ENCODE peak calls at places on chromosomes 1 and 21, in ten cellular contexts. One of them, this sample, is unnamed.
A peak's percentile ranks its signal among the peaks of the same experiment; 100 is the strongest.

GRCh38 chr1:169866577-169866976 is 27.1 kb downstream of the SCYL3 start:
- DNase-seq in PC-9: no peak
- DNase-seq in MCF 10A: no peak
- DNase-seq in cardiac fibroblast: no peak
- DNase-seq in glutamatergic neuron: no peak
- DNase-seq in astrocyte of the cerebellum: no peak
- DNase-seq in AG10803: no peak
- DNase-seq in left ventricle myocardium inferior: no peak
- DNase-seq in Panc1: no peak
- DNase-seq in AG04449: no peak
- DNase-seq in this sample: no peak

GRCh38 chr1:65524931-65525296 is 104.4 kb downstream of the LEPR start:
- DNase-seq in cardiac fibroblast: no peak
- DNase-seq in Panc1: no peak
- DNase-seq in astrocyte of the cerebellum: no peak
- DNase-seq in AG04449: no peak
- DNase-seq in glutamatergic neuron: no peak
- DNase-seq in MCF 10A: no peak
- DNase-seq in PC-9: no peak
- DNase-seq in AG10803: no peak
- DNase-seq in left ventricle myocardium inferior: no peak
- DNase-seq in this sample: no peak

GRCh38 chr1:88333301-88333700 is 350.8 kb upstream of the PKN2 start:
- DNase-seq in PC-9: no peak
- DNase-seq in MCF 10A: no peak
- DNase-seq in glutamatergic neuron: no peak
- DNase-seq in AG10803: no peak
- DNase-seq in Panc1: no peak
- DNase-seq in astrocyte of the cerebellum: no peak
- DNase-seq in AG04449: no peak
- DNase-seq in left ventricle myocardium inferior: no peak
- DNase-seq in cardiac fibroblast: no peak
- DNase-seq in this sample: no peak

GRCh38 chr1:178065250-178065649 is 28.7 kb upstream of the RASAL2 start:
- DNase-seq in PC-9: no peak
- DNase-seq in cardiac fibroblast: no peak
- DNase-seq in AG10803: no peak
- DNase-seq in MCF 10A: no peak
- DNase-seq in astrocyte of the cerebellum: no peak
- DNase-seq in AG04449: no peak
- DNase-seq in left ventricle myocardium inferior: no peak
- DNase-seq in Panc1: no peak
- DNase-seq in glutamatergic neuron: no peak
- DNase-seq in this sample: no peak

GRCh38 chr1:25503551-25504426 is 39.6 kb upstream of the LDLRAP1 start:
- DNase-seq in PC-9: peak; percentile 76
- DNase-seq in glutamatergic neuron: peak; percentile 54
- DNase-seq in left ventricle myocardium inferior: peak; percentile 52
- DNase-seq in AG04449: no peak
- DNase-seq in cardiac fibroblast: peak; percentile 31
- DNase-seq in MCF 10A: peak; percentile 44
- DNase-seq in Panc1: peak; percentile 10
- DNase-seq in AG10803: peak; percentile 26
- DNase-seq in astrocyte of the cerebellum: no peak
- DNase-seq in this sample: no peak

GRCh38 chr1:109883248-109883955 is 27.2 kb upstream of the CSF1 start:
- DNase-seq in left ventricle myocardium inferior: peak; percentile 56
- DNase-seq in MCF 10A: no peak
- DNase-seq in AG10803: no peak
- DNase-seq in AG04449: no peak
- DNase-seq in astrocyte of the cerebellum: no peak
- DNase-seq in glutamatergic neuron: no peak
- DNase-seq in PC-9: no peak
- DNase-seq in Panc1: no peak
- DNase-seq in cardiac fibroblast: no peak
- DNase-seq in this sample: no peak

GRCh38 chr21:44759628-44760285 is 41.9 kb downstream of the UBE2G2 start:
- DNase-seq in AG10803: no peak
- DNase-seq in AG04449: no peak
- DNase-seq in astrocyte of the cerebellum: no peak
- DNase-seq in left ventricle myocardium inferior: no peak
- DNase-seq in PC-9: no peak
- DNase-seq in cardiac fibroblast: no peak
- DNase-seq in MCF 10A: no peak
- DNase-seq in Panc1: no peak
- DNase-seq in glutamatergic neuron: no peak
- DNase-seq in this sample: no peak

GRCh38 chr1:110800079-110800478 is 72.9 kb upstream of the CD53 start:
- DNase-seq in left ventricle myocardium inferior: no peak
- DNase-seq in AG10803: no peak
- DNase-seq in glutamatergic neuron: no peak
- DNase-seq in AG04449: no peak
- DNase-seq in Panc1: no peak
- DNase-seq in PC-9: no peak
- DNase-seq in MCF 10A: no peak
- DNase-seq in astrocyte of the cerebellum: no peak
- DNase-seq in cardiac fibroblast: no peak
- DNase-seq in this sample: no peak

GRCh38 chr1:18849252-18849651 is 10.2 kb downstream of the TAS1R2 start:
- DNase-seq in MCF 10A: no peak
- DNase-seq in PC-9: no peak
- DNase-seq in glutamatergic neuron: no peak
- DNase-seq in AG10803: no peak
- DNase-seq in left ventricle myocardium inferior: no peak
- DNase-seq in AG04449: no peak
- DNase-seq in Panc1: no peak
- DNase-seq in astrocyte of the cerebellum: no peak
- DNase-seq in cardiac fibroblast: no peak
- DNase-seq in this sample: no peak

GRCh38 chr1:232868793-232869491 is 63.7 kb downstream of the MAP10 start:
- DNase-seq in AG04449: peak; percentile 74
- DNase-seq in glutamatergic neuron: no peak
- DNase-seq in PC-9: peak; percentile 1
- DNase-seq in cardiac fibroblast: peak; percentile 82
- DNase-seq in Panc1: no peak
- DNase-seq in AG10803: peak; percentile 96
- DNase-seq in astrocyte of the cerebellum: peak; percentile 96
- DNase-seq in MCF 10A: peak; percentile 100
- DNase-seq in left ventricle myocardium inferior: no peak
- DNase-seq in this sample: no peak

GRCh38 chr1:6329851-6330250 is 63.7 kb downstream of the ACOT7 start:
- DNase-seq in Panc1: no peak
- DNase-seq in glutamatergic neuron: no peak
- DNase-seq in AG04449: no peak
- DNase-seq in astrocyte of the cerebellum: no peak
- DNase-seq in PC-9: no peak
- DNase-seq in cardiac fibroblast: peak; percentile 39
- DNase-seq in MCF 10A: no peak
- DNase-seq in left ventricle myocardium inferior: no peak
- DNase-seq in AG10803: peak; percentile 71
- DNase-seq in this sample: no peak

GRCh38 chr1:31111290-31111951 is 45.9 kb upstream of the PUM1 start:
- DNase-seq in left ventricle myocardium inferior: peak; percentile 49
- DNase-seq in astrocyte of the cerebellum: peak; percentile 41
- DNase-seq in AG04449: no peak
- DNase-seq in glutamatergic neuron: no peak
- DNase-seq in AG10803: peak; percentile 77
- DNase-seq in PC-9: peak; percentile 60
- DNase-seq in Panc1: no peak
- DNase-seq in cardiac fibroblast: peak; percentile 83
- DNase-seq in MCF 10A: peak; percentile 72
- DNase-seq in this sample: no peak

GRCh38 chr1:154856049-154856448 is 14.0 kb downstream of the KCNN3 start:
- DNase-seq in astrocyte of the cerebellum: no peak
- DNase-seq in AG10803: no peak
- DNase-seq in left ventricle myocardium inferior: no peak
- DNase-seq in Panc1: no peak
- DNase-seq in AG04449: no peak
- DNase-seq in PC-9: no peak
- DNase-seq in cardiac fibroblast: no peak
- DNase-seq in glutamatergic neuron: peak; percentile 62
- DNase-seq in MCF 10A: no peak
- DNase-seq in this sample: no peak

GRCh38 chr21:16942703-16943102 is 570.1 kb upstream of the CXADR start:
- DNase-seq in left ventricle myocardium inferior: no peak
- DNase-seq in astrocyte of the cerebellum: peak; percentile 16
- DNase-seq in PC-9: no peak
- DNase-seq in cardiac fibroblast: peak; percentile 27
- DNase-seq in Panc1: no peak
- DNase-seq in MCF 10A: peak; percentile 54
- DNase-seq in glutamatergic neuron: no peak
- DNase-seq in AG10803: no peak
- DNase-seq in AG04449: no peak
- DNase-seq in this sample: no peak
- TF ChIP-seq CTCF in left ventricle myocardium inferior: peak; percentile 23
- TF ChIP-seq CTCF in astrocyte of the cerebellum: peak; percentile 62
- TF ChIP-seq CTCF in PC-9: peak; percentile 52
- TF ChIP-seq CTCF in cardiac fibroblast: peak; percentile 36
- TF ChIP-seq CTCF in Panc1: peak; percentile 16
- TF ChIP-seq CTCF in MCF 10A: peak; percentile 56
- TF ChIP-seq CTCF in glutamatergic neuron: no peak
- TF ChIP-seq CTCF in AG10803: peak; percentile 7
- TF ChIP-seq CTCF in AG04449: no peak
- TF ChIP-seq CTCF in this sample: no peak

GRCh38 chr1:206945779-206946178 is 487 bp downstream of the PIGR start:
- DNase-seq in AG10803: no peak
- DNase-seq in cardiac fibroblast: no peak
- DNase-seq in astrocyte of the cerebellum: no peak
- DNase-seq in glutamatergic neuron: no peak
- DNase-seq in Panc1: no peak
- DNase-seq in PC-9: no peak
- DNase-seq in MCF 10A: no peak
- DNase-seq in left ventricle myocardium inferior: no peak
- DNase-seq in AG04449: no peak
- DNase-seq in this sample: no peak

GRCh38 chr1:206949641-206950040 is 3.4 kb upstream of the PIGR start:
- DNase-seq in PC-9: no peak
- DNase-seq in AG04449: no peak
- DNase-seq in glutamatergic neuron: no peak
- DNase-seq in Panc1: no peak
- DNase-seq in cardiac fibroblast: no peak
- DNase-seq in AG10803: no peak
- DNase-seq in left ventricle myocardium inferior: no peak
- DNase-seq in astrocyte of the cerebellum: no peak
- DNase-seq in MCF 10A: no peak
- DNase-seq in this sample: no peak

GRCh38 chr1:206944703-206945102 is 1.6 kb downstream of the PIGR start:
- DNase-seq in left ventricle myocardium inferior: no peak
- DNase-seq in glutamatergic neuron: no peak
- DNase-seq in cardiac fibroblast: no peak
- DNase-seq in Panc1: no peak
- DNase-seq in astrocyte of the cerebellum: no peak
- DNase-seq in AG04449: no peak
- DNase-seq in AG10803: no peak
- DNase-seq in PC-9: no peak
- DNase-seq in MCF 10A: no peak
- DNase-seq in this sample: no peak

GRCh38 chr1:206949208-206949607 is 2.9 kb upstream of the PIGR start:
- DNase-seq in astrocyte of the cerebellum: no peak
- DNase-seq in AG10803: no peak
- DNase-seq in AG04449: no peak
- DNase-seq in PC-9: no peak
- DNase-seq in MCF 10A: no peak
- DNase-seq in cardiac fibroblast: no peak
- DNase-seq in glutamatergic neuron: no peak
- DNase-seq in left ventricle myocardium inferior: no peak
- DNase-seq in Panc1: no peak
- DNase-seq in this sample: no peak

GRCh38 chr1:206946261-206946660 is at the start of gene PIGR:
- DNase-seq in PC-9: no peak
- DNase-seq in cardiac fibroblast: no peak
- DNase-seq in astrocyte of the cerebellum: no peak
- DNase-seq in glutamatergic neuron: no peak
- DNase-seq in AG04449: no peak
- DNase-seq in Panc1: no peak
- DNase-seq in left ventricle myocardium inferior: no peak
- DNase-seq in MCF 10A: no peak
- DNase-seq in AG10803: no peak
- DNase-seq in this sample: no peak
- TF ChIP-seq CTCF in PC-9: no peak
- TF ChIP-seq CTCF in cardiac fibroblast: no peak
- TF ChIP-seq CTCF in astrocyte of the cerebellum: no peak
- TF ChIP-seq CTCF in glutamatergic neuron: no peak
- TF ChIP-seq CTCF in AG04449: no peak
- TF ChIP-seq CTCF in Panc1: no peak
- TF ChIP-seq CTCF in left ventricle myocardium inferior: no peak
- TF ChIP-seq CTCF in MCF 10A: no peak
- TF ChIP-seq CTCF in AG10803: no peak
- TF ChIP-seq CTCF in this sample: no peak

GRCh38 chr1:7341145-7341900 is 429.8 kb upstream of the VAMP3 start:
- DNase-seq in glutamatergic neuron: no peak
- DNase-seq in cardiac fibroblast: peak; percentile 20
- DNase-seq in Panc1: no peak
- DNase-seq in PC-9: no peak
- DNase-seq in MCF 10A: no peak
- DNase-seq in left ventricle myocardium inferior: no peak
- DNase-seq in AG10803: no peak
- DNase-seq in astrocyte of the cerebellum: no peak
- DNase-seq in AG04449: no peak
- DNase-seq in this sample: no peak
- TF ChIP-seq CTCF in glutamatergic neuron: no peak
- TF ChIP-seq CTCF in cardiac fibroblast: no peak
- TF ChIP-seq CTCF in Panc1: no peak
- TF ChIP-seq CTCF in PC-9: no peak
- TF ChIP-seq CTCF in MCF 10A: no peak
- TF ChIP-seq CTCF in left ventricle myocardium inferior: no peak
- TF ChIP-seq CTCF in AG10803: no peak
- TF ChIP-seq CTCF in astrocyte of the cerebellum: no peak
- TF ChIP-seq CTCF in AG04449: no peak
- TF ChIP-seq CTCF in this sample: no peak

GRCh38 chr1:145859491-145860159 is 744 bp upstream of the PIAS3 start:
- DNase-seq in PC-9: peak; percentile 90
- DNase-seq in MCF 10A: peak; percentile 93
- DNase-seq in left ventricle myocardium inferior: peak; percentile 94
- DNase-seq in cardiac fibroblast: peak; percentile 86
- DNase-seq in AG10803: peak; percentile 87
- DNase-seq in glutamatergic neuron: peak; percentile 83
- DNase-seq in AG04449: no peak
- DNase-seq in Panc1: peak; percentile 43
- DNase-seq in astrocyte of the cerebellum: peak; percentile 63
- DNase-seq in this sample: peak; percentile 93
- TF ChIP-seq CTCF in PC-9: no peak
- TF ChIP-seq CTCF in MCF 10A: no peak
- TF ChIP-seq CTCF in left ventricle myocardium inferior: peak; percentile 35
- TF ChIP-seq CTCF in cardiac fibroblast: peak; percentile 12
- TF ChIP-seq CTCF in AG10803: no peak
- TF ChIP-seq CTCF in glutamatergic neuron: no peak
- TF ChIP-seq CTCF in AG04449: peak; percentile 4
- TF ChIP-seq CTCF in Panc1: no peak
- TF ChIP-seq CTCF in astrocyte of the cerebellum: no peak
- TF ChIP-seq CTCF in this sample: no peak

This sample was measured in GM13976.